ENCODE peak calls at places on chromosomes 2 and 18, in nine cellular contexts. C, T, G, X, F, E, D, J and N are unnamed samples.

GRCh38 chr2:237459741-237460174 is 27.3 kb upstream of the MLPH start:
- DNase-seq in C (no peak), T (no peak), G (no peak), X (no peak), F (no peak), E (no peak), D (no peak), J (no peak), N (no peak)

GRCh38 chr2:158101384-158101926 is at the start of gene UPP2:
- DNase-seq in C (no peak), T (no peak), G (no peak), X (no peak), F (no peak), E (no peak), D (no peak), J (no peak), N (no peak)

GRCh38 chr18:79439201-79440023 is 43.7 kb downstream of the NFATC1 start:
- DNase-seq in C (no peak), T (no peak), G (no peak), X (no peak), F (no peak), E (no peak), D (no peak), J (peak), N (peak)

GRCh38 chr2:70411489-70412081 is 109.7 kb upstream of the FAM136A start:
- DNase-seq in C (no peak), T (no peak), G (no peak), X (no peak), F (no peak), E (no peak), D (no peak), J (no peak), N (no peak)

GRCh38 chr18:49464718-49465598 is 4.5 kb upstream of the DYM start:
- DNase-seq in C (no peak), T (no peak), G (peak), X (peak), F (no peak), E (no peak), D (no peak), J (no peak), N (no peak)

GRCh38 chr18:78770149-78771139 is 209.2 kb upstream of the SALL3 start:
- DNase-seq in C (no peak), T (peak), G (no peak), X (peak), F (no peak), E (no peak), D (no peak), J (no peak), N (no peak)

GRCh38 chr18:74126684-74127482 is 20.8 kb downstream of the FBXO15 start:
- DNase-seq in C (no peak), T (no peak), G (no peak), X (no peak), F (no peak), E (no peak), D (no peak), J (no peak), N (no peak)

GRCh38 chr18:77089796-77090285 is 42.7 kb downstream of the MBP start:
- DNase-seq in C (no peak), T (no peak), G (no peak), X (no peak), F (no peak), E (no peak), D (no peak), J (no peak), N (no peak)

GRCh38 chr18:39521164-39521563 is 1955.6 kb upstream of the CELF4 start:
- DNase-seq in C (no peak), T (no peak), G (no peak), X (no peak), F (no peak), E (no peak), D (no peak), J (no peak), N (no peak)

GRCh38 chr2:240643811-240644150 is 18.5 kb downstream of the GPR35 start:
- DNase-seq in C (no peak), T (peak), G (no peak), X (no peak), F (no peak), E (no peak), D (no peak), J (no peak), N (no peak)

GRCh38 chr2:72570401-72570800 is 255.4 kb downstream of the EXOC6B start:
- DNase-seq in C (no peak), T (no peak), G (no peak), X (no peak), F (no peak), E (no peak), D (no peak), J (no peak), N (no peak)

GRCh38 chr2:188291142-188291616 is 495 bp upstream of the GULP1 start:
- DNase-seq in C (peak), T (peak), G (no peak), X (no peak), F (no peak), E (no peak), D (no peak), J (no peak), N (no peak)

GRCh38 chr2:196376984-196377877 is 205.9 kb upstream of the STK17B start:
- DNase-seq in C (no peak), T (no peak), G (no peak), X (no peak), F (no peak), E (no peak), D (no peak), J (no peak), N (no peak)

DNA sequence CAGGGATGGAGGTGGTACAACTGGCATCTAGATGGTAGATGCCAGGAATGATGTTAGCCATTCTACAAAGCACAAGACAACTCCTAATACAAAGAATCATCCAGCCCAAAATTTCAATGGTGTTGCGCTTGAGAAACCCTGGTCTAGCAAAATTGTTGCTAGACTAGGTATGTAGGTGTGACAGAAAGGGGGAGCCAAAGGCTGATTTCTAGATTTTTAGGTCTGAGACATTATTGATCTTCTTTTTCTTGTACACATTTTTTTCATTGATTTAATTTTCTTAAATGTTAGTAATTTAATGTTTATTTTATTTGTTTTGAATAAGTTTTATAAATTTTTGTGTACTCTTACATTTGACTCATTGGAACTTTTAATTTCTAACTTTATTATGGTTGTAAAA is 216.4 kb downstream of the FSIP2 start:
- DNase-seq in C (no peak), T (no peak), G (no peak), X (peak), F (no peak), E (no peak), D (no peak), J (no peak), N (no peak)
- TF ChIP-seq CTCF in C (no peak), T (no peak), G (no peak), X (peak), F (no peak), E (no peak), D (no peak), J (no peak), N (no peak)

GRCh38 chr2:216666461-216667233 is 28.7 kb downstream of the IGFBP5 start:
- DNase-seq in C (peak), T (peak), G (peak), X (peak), F (peak), E (no peak), D (peak), J (peak), N (peak)
- TF ChIP-seq POLR2AphosphoS5 in C (no peak), T (no peak), G (no peak), X (no peak), F (no peak), E (no peak), D (no peak), J (peak), N (no peak)

DNA sequence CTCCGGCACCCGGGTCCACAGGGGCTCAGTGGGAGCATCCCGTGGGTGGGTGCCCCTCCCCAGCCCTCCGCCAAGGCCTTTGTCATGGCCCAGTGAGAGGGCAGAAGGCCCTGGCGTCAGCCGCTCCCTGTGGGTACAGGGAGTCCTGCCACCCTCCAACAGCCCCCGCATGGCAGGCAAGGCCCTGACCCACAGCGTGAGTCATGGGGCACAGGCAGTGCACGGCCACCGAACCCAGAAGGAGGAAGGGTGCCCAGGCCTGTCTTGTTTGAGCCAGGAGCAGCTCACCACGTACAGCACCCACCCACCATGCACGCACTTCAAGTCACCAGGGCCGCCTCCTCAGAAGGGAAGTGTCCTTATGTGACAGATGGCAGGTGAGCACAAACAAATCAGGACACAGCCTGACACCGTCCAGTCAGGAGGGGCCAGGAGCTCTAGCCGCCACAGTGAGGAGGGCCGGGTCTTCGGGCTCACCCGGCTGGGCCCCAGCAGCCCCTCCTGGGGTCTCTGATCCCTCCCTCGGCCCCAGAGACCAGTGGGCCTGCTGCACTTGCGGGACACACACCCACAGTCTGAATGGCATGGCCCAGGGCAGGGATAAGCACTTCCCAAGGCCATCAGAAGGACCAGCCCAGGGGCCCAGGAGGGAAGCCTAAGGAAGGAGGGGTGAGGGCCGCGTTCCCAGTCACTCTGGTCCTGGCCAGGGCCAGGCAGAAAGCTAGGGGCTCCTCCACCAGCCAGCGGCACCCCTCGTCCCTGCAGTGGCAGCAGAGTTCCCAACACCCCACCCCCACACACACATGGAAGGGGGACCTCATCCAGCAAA is 25.8 kb downstream of the BIN1 start:
- DNase-seq in C (peak), T (peak), G (no peak), X (no peak), F (peak), E (no peak), D (no peak), J (peak), N (peak)
- H3K4me3 ChIP-seq in C (no peak), T (peak), G (no peak), X (no peak), F (peak), E (no peak), D (no peak), J (no peak), N (no peak)

GRCh38 chr2:184067502-184067901 is 530.8 kb upstream of the ZNF804A start:
- DNase-seq in C (no peak), T (no peak), G (no peak), X (peak), F (no peak), E (no peak), D (no peak), J (no peak), N (no peak)
- TF ChIP-seq CTCF in C (no peak), T (no peak), G (no peak), X (peak), F (no peak), E (no peak), D (no peak), J (no peak), N (no peak)